ENCODE peak calls at places on chromosome 19, in eight cellular contexts. P, F, Z, I, C, U, M and X are unnamed samples.
A peak's percentile ranks its signal among the peaks of the same experiment; 100 is the strongest.

GRCh38 chr19:38047048-38047435 is 140.0 kb downstream of the SIPA1L3 start:
- DNase-seq in I (no peak), Z (no peak), P (no peak), F (no peak), M (no peak), U (no peak), C (no peak), X (no peak)

GRCh38 chr19:28290963-28291657 is 921.8 kb downstream of the UQCRFS1 start:
- DNase-seq in F (no peak), P (no peak), M (no peak), U (no peak), I (no peak), Z (no peak), C (no peak), X (no peak)

GRCh38 chr19:588758-589692 is 656 bp upstream of the HCN2 start:
- DNase-seq in P (no peak), Z (peak; percentile 59), M (no peak), U (no peak), I (no peak), C (no peak), F (no peak), X (no peak)

GRCh38 chr19:23789246-23789645 is 30.6 kb upstream of the ZNF681 start:
- DNase-seq in P (no peak), C (no peak), M (no peak), U (no peak), I (no peak), Z (no peak), F (peak; percentile 13), X (no peak)

GRCh38 chr19:46351241-46352041 is 4.6 kb downstream of the PPP5C start:
- DNase-seq in F (peak; percentile 42), U (no peak), I (no peak), Z (no peak), M (peak; percentile 81), P (peak; percentile 48), C (no peak), X (no peak)

GRCh38 chr19:15663245-15663644 is 9.6 kb upstream of the CYP4F12 start:
- DNase-seq in F (no peak), U (no peak), P (no peak), Z (no peak), M (no peak), I (no peak), C (no peak), X (no peak)

GRCh38 chr19:4369109-4369887 is 25.9 kb downstream of the MPND start:
- DNase-seq in F (no peak), Z (no peak), M (no peak), P (peak; percentile 47), I (peak; percentile 46), U (no peak), C (no peak), X (no peak)

GRCh38 chr19:48768989-48769713 is 13.8 kb downstream of the FGF21 start:
- DNase-seq in I (no peak), M (no peak), C (no peak), F (no peak), P (no peak), U (no peak), Z (no peak), X (no peak)

GRCh38 chr19:3576696-3577443 is 4.1 kb downstream of the HMG20B start:
- DNase-seq in C (no peak), Z (peak; percentile 78), P (peak; percentile 79), I (peak; percentile 62), U (no peak), M (peak; percentile 79), F (no peak), X (no peak)

GRCh38 chr19:4521170-4521887 is 3.0 kb upstream of the PLIN4 start:
- DNase-seq in M (peak; percentile 37), F (no peak), U (no peak), P (peak; percentile 63), I (no peak), C (no peak), Z (no peak), X (no peak)

GRCh38 chr19:41939861-41940442 is 11.7 kb upstream of the ERFL start:
- DNase-seq in I (no peak), P (no peak), M (no peak), F (no peak), Z (peak; percentile 87), U (no peak), C (no peak), X (no peak)

GRCh38 chr19:19329199-19329598 is 8.6 kb downstream of the MAU2 start:
- DNase-seq in U (no peak), M (no peak), Z (no peak), C (no peak), P (no peak), F (no peak), I (no peak), X (peak; percentile 63)

GRCh38 chr19:29201849-29202248 is 11.1 kb downstream of the UQCRFS1 start:
- DNase-seq in I (no peak), Z (no peak), F (no peak), C (no peak), P (no peak), U (no peak), M (no peak), X (no peak)

GRCh38 chr19:49231804-49232203 is 74.2 kb downstream of the TRPM4 start:
- DNase-seq in C (no peak), U (no peak), P (no peak), I (no peak), M (no peak), F (no peak), Z (no peak), X (no peak)

GRCh38 chr19:19064811-19065745 is 1.3 kb downstream of the SLC25A42 start:
- DNase-seq in C (no peak), P (no peak), I (no peak), U (no peak), M (no peak), Z (peak; percentile 56), F (no peak), X (no peak)

DNA sequence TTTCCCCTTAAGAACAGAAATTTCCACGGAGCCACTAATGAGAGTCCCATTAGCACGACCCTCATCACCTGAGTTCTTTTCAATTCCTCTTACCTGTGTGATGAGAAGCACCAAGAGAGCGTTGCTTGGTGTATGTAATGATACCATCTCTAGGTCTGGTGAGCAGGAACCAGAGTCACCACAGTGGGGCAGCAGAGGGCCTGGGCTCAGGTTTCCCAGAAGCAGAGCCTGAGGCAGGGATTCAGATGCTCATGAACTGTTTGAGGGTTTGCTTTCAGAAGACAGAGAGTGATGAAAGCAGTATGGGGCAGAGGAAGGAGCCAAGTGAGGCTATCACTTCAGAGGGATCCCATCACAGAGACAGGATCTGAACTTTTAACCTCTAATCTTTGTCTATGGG is 3.1 kb upstream of the PTPRH start:
- DNase-seq in P (no peak), Z (no peak), C (no peak), I (no peak), U (no peak), M (no peak), F (no peak), X (no peak)
- TF ChIP-seq CTCF in P (peak; percentile 33), Z (peak; percentile 25), C (no peak), I (no peak), U (no peak), M (peak; percentile 35), F (peak; percentile 57), X (peak; percentile 52)

DNA sequence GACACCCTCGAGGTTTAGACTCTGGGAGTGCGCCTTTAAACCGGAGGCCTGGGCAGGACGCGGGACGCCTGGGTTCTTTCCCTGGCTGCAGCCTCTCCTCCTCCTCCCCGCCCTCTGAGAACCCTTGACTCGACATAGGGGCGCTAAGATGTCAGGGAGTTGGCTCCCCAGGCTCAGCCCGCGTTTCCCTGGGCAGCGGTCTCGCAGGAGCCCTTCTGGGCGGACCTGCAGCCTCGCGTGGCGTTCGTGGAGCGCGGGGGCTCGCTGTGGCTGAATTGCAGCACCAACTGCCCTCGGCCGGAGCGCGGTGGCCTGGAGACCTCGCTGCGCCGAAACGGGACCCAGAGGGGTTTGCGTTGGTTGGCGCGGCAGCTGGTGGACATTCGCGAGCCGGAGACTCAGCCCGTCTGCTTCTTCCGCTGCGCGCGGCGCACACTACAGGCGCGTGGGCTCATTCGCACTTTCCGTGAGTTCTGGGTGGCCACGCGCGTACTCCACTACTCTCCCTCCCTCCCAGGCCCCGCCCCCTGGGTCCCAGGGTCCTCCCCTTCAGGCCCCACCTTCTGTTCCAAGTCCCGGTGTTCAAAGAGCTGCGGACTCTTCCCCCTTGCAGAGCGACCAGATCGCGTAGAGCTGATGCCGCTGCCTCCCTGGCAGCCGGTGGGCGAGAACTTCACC is 1.3 kb downstream of the ICAM5 start:
- DNase-seq in P (no peak), F (no peak), M (peak; percentile 56), I (peak; percentile 72), C (no peak), Z (peak; percentile 70), U (no peak), X (peak; percentile 78)
- TF ChIP-seq CTCF in P (no peak), F (no peak), M (no peak), I (no peak), C (no peak), Z (no peak), U (no peak), X (no peak)

DNA sequence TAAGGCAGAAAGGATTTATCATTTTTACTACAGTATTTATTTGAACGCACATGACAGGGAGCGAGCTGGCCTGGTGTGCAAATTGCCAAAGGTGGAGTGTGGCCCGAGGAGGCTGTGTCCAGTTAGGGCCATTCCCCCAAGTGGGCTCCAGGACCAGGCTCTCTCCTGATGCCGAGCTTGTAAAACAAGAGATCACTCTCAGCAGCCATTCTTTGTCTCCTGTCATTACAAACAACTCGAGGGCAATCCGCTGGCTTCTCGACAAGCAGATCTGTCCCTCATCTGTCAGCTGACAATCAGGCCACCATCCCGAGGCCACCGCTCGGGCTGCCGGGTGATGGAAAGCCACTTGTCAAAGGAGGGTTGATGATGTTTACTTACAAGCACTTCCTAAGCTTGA is 418.9 kb downstream of the ZNF536 start:
- DNase-seq in C (no peak), I (no peak), M (no peak), P (no peak), Z (no peak), F (no peak), U (no peak), X (no peak)
- TF ChIP-seq CTCF in C (no peak), I (no peak), M (no peak), P (no peak), Z (no peak), F (no peak), U (no peak), X (no peak)

DNA sequence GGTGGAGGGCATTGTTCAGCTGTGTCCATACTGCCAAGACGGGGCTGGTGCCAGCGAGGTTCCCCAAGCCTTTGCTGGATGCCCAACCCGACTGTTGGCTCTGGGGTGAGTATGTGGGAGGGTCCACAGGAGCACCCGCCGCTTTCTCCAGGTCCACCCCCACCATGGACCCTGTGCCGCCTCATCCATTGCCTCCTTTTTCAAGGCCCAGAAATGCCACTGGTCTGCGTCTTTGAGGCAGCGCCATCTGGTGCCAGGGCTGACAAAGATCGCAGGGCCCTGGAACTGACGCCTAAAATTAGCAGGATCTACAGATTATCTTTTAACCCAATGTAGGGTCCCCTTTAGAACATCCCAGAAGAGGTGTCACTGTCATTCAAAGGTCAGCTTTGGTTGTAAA is 34.6 kb downstream of the NFIX start:
- DNase-seq in I (no peak), F (no peak), U (no peak), P (no peak), M (peak; percentile 35), Z (no peak), C (no peak), X (no peak)
- TF ChIP-seq CTCF in I (peak; percentile 55), F (peak; percentile 73), U (peak; percentile 38), P (peak; percentile 47), M (peak; percentile 27), Z (peak; percentile 46), C (peak; percentile 32), X (peak; percentile 31)

DNA sequence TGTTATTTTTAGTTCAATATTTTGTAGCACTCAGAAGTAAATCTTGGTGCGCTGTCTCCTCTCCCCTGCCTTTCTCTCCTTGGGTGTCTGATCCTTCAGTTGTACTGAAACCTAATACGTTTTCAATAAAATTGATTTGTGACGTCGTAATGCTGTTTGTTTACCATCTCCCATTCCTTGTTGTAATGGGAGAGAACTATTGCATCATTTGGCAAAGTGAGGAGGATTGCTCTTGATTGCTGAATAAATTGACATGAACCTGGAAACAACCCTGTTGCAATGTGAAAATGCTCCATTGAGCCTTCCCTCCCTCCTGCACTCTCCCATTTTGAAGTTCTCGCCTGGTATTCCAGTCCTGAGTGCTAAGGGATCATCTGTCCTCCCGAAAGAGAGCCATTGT is 43.3 kb upstream of the TSHZ3 start:
- DNase-seq in C (no peak), U (no peak), Z (no peak), I (no peak), F (no peak), P (peak; percentile 36), M (peak; percentile 8), X (no peak)
- TF ChIP-seq CTCF in C (no peak), U (no peak), Z (no peak), I (no peak), F (no peak), P (no peak), M (no peak), X (no peak)